ENCODE peak calls at places on chromosomes 6 and 20, in eight cellular contexts. One of them, this sample, is unnamed.

GRCh38 chr6:71336901-71337300 is 48.3 kb downstream of the OGFRL1 start:
- DNase-seq in vagina: no peak
- DNase-seq in fibroblast of pulmonary artery: no peak
- DNase-seq in fibroblast of the aortic adventitia: no peak
- DNase-seq in heart right ventricle: no peak
- DNase-seq in cardiac fibroblast: no peak
- DNase-seq in MM.1S: no peak
- DNase-seq in HepG2: no peak
- DNase-seq in this sample: no peak

GRCh38 chr6:134288538-134289203 is 29.2 kb downstream of the SGK1 start:
- DNase-seq in fibroblast of pulmonary artery: peak
- DNase-seq in heart right ventricle: no peak
- DNase-seq in vagina: no peak
- DNase-seq in fibroblast of the aortic adventitia: peak
- DNase-seq in HepG2: no peak
- DNase-seq in cardiac fibroblast: peak
- DNase-seq in MM.1S: no peak
- DNase-seq in this sample: no peak

GRCh38 chr6:56808871-56809359 is 146.0 kb upstream of the BEND6 start:
- DNase-seq in MM.1S: peak
- DNase-seq in heart right ventricle: no peak
- DNase-seq in fibroblast of the aortic adventitia: peak
- DNase-seq in vagina: no peak
- DNase-seq in cardiac fibroblast: peak
- DNase-seq in fibroblast of pulmonary artery: no peak
- DNase-seq in HepG2: no peak
- DNase-seq in this sample: no peak

GRCh38 chr20:38073307-38074010 is 39.9 kb downstream of the RPRD1B start:
- DNase-seq in MM.1S: peak
- DNase-seq in fibroblast of the aortic adventitia: peak
- DNase-seq in fibroblast of pulmonary artery: peak
- DNase-seq in heart right ventricle: peak
- DNase-seq in vagina: no peak
- DNase-seq in cardiac fibroblast: peak
- DNase-seq in HepG2: peak
- DNase-seq in this sample: peak

GRCh38 chr6:144718431-144718830 is 433.3 kb downstream of the UTRN start:
- DNase-seq in heart right ventricle: no peak
- DNase-seq in vagina: no peak
- DNase-seq in cardiac fibroblast: peak
- DNase-seq in fibroblast of the aortic adventitia: peak
- DNase-seq in HepG2: no peak
- DNase-seq in fibroblast of pulmonary artery: no peak
- DNase-seq in MM.1S: no peak
- DNase-seq in this sample: no peak

GRCh38 chr6:32843321-32843978 is 397 bp downstream of the PSMB8 start:
- DNase-seq in cardiac fibroblast: peak
- DNase-seq in fibroblast of the aortic adventitia: peak
- DNase-seq in heart right ventricle: no peak
- DNase-seq in HepG2: no peak
- DNase-seq in vagina: no peak
- DNase-seq in fibroblast of pulmonary artery: no peak
- DNase-seq in MM.1S: no peak
- DNase-seq in this sample: no peak

GRCh38 chr6:8829296-8829695 is 394.0 kb upstream of the SLC35B3 start:
- DNase-seq in fibroblast of pulmonary artery: no peak
- DNase-seq in fibroblast of the aortic adventitia: no peak
- DNase-seq in heart right ventricle: no peak
- DNase-seq in HepG2: no peak
- DNase-seq in MM.1S: no peak
- DNase-seq in cardiac fibroblast: no peak
- DNase-seq in vagina: no peak
- DNase-seq in this sample: no peak

GRCh38 chr20:57350086-57350710 is 857 bp upstream of the RAE1 start:
- DNase-seq in heart right ventricle: no peak
- DNase-seq in fibroblast of pulmonary artery: no peak
- DNase-seq in MM.1S: no peak
- DNase-seq in HepG2: no peak
- DNase-seq in fibroblast of the aortic adventitia: peak
- DNase-seq in vagina: no peak
- DNase-seq in cardiac fibroblast: no peak
- DNase-seq in this sample: no peak

GRCh38 chr6:71403422-71404134 is 115.0 kb downstream of the OGFRL1 start:
- DNase-seq in fibroblast of the aortic adventitia: no peak
- DNase-seq in cardiac fibroblast: peak
- DNase-seq in MM.1S: no peak
- DNase-seq in HepG2: no peak
- DNase-seq in heart right ventricle: no peak
- DNase-seq in vagina: no peak
- DNase-seq in fibroblast of pulmonary artery: peak
- DNase-seq in this sample: no peak

GRCh38 chr20:50312682-50313187 is 122.1 kb downstream of the CEBPB start:
- DNase-seq in heart right ventricle: peak
- DNase-seq in cardiac fibroblast: peak
- DNase-seq in MM.1S: no peak
- DNase-seq in fibroblast of pulmonary artery: peak
- DNase-seq in vagina: no peak
- DNase-seq in fibroblast of the aortic adventitia: peak
- DNase-seq in HepG2: no peak
- DNase-seq in this sample: peak

GRCh38 chr20:58143531-58143930 is 84.9 kb downstream of the ANKRD60 start:
- DNase-seq in fibroblast of the aortic adventitia: no peak
- DNase-seq in vagina: no peak
- DNase-seq in fibroblast of pulmonary artery: no peak
- DNase-seq in HepG2: no peak
- DNase-seq in MM.1S: no peak
- DNase-seq in heart right ventricle: no peak
- DNase-seq in cardiac fibroblast: no peak
- DNase-seq in this sample: no peak

GRCh38 chr20:24469116-24470030 is at the start of gene SYNDIG1:
- DNase-seq in HepG2: no peak
- DNase-seq in vagina: no peak
- DNase-seq in fibroblast of pulmonary artery: no peak
- DNase-seq in MM.1S: peak
- DNase-seq in heart right ventricle: peak
- DNase-seq in cardiac fibroblast: no peak
- DNase-seq in fibroblast of the aortic adventitia: peak
- DNase-seq in this sample: no peak
- H3K4me3 ChIP-seq in HepG2: no peak
- H3K4me3 ChIP-seq in vagina: peak
- H3K4me3 ChIP-seq in fibroblast of pulmonary artery: no peak
- H3K4me3 ChIP-seq in MM.1S: peak
- H3K4me3 ChIP-seq in heart right ventricle: peak
- H3K4me3 ChIP-seq in cardiac fibroblast: peak
- H3K4me3 ChIP-seq in fibroblast of the aortic adventitia: peak
- H3K4me3 ChIP-seq in this sample: peak

GRCh38 chr6:44300424-44300823 is 12.7 kb downstream of the AARS2 start:
- DNase-seq in HepG2: no peak
- DNase-seq in cardiac fibroblast: no peak
- DNase-seq in MM.1S: no peak
- DNase-seq in fibroblast of pulmonary artery: no peak
- DNase-seq in vagina: no peak
- DNase-seq in heart right ventricle: no peak
- DNase-seq in fibroblast of the aortic adventitia: no peak
- DNase-seq in this sample: no peak

GRCh38 chr6:44294832-44295791 is 18.0 kb downstream of the AARS2 start:
- DNase-seq in vagina: no peak
- DNase-seq in HepG2: no peak
- DNase-seq in fibroblast of the aortic adventitia: no peak
- DNase-seq in cardiac fibroblast: no peak
- DNase-seq in heart right ventricle: no peak
- DNase-seq in MM.1S: no peak
- DNase-seq in fibroblast of pulmonary artery: no peak
- DNase-seq in this sample: peak

GRCh38 chr6:44298864-44299263 is 14.3 kb downstream of the AARS2 start:
- DNase-seq in fibroblast of pulmonary artery: no peak
- DNase-seq in MM.1S: no peak
- DNase-seq in cardiac fibroblast: no peak
- DNase-seq in vagina: no peak
- DNase-seq in heart right ventricle: no peak
- DNase-seq in fibroblast of the aortic adventitia: no peak
- DNase-seq in HepG2: no peak
- DNase-seq in this sample: no peak

GRCh38 chr6:44298055-44298803 is 14.9 kb downstream of the AARS2 start:
- DNase-seq in fibroblast of pulmonary artery: no peak
- DNase-seq in vagina: no peak
- DNase-seq in fibroblast of the aortic adventitia: no peak
- DNase-seq in MM.1S: no peak
- DNase-seq in heart right ventricle: no peak
- DNase-seq in cardiac fibroblast: no peak
- DNase-seq in HepG2: no peak
- DNase-seq in this sample: no peak

GRCh38 chr6:44297063-44298038 is 15.8 kb downstream of the AARS2 start:
- DNase-seq in MM.1S: no peak
- DNase-seq in fibroblast of the aortic adventitia: peak
- DNase-seq in heart right ventricle: no peak
- DNase-seq in HepG2: no peak
- DNase-seq in cardiac fibroblast: peak
- DNase-seq in vagina: no peak
- DNase-seq in fibroblast of pulmonary artery: peak
- DNase-seq in this sample: no peak
- H3K4me3 ChIP-seq in MM.1S: no peak
- H3K4me3 ChIP-seq in fibroblast of the aortic adventitia: peak
- H3K4me3 ChIP-seq in heart right ventricle: peak
- H3K4me3 ChIP-seq in HepG2: no peak
- H3K4me3 ChIP-seq in cardiac fibroblast: peak
- H3K4me3 ChIP-seq in vagina: peak
- H3K4me3 ChIP-seq in fibroblast of pulmonary artery: peak
- H3K4me3 ChIP-seq in this sample: peak

DNA sequence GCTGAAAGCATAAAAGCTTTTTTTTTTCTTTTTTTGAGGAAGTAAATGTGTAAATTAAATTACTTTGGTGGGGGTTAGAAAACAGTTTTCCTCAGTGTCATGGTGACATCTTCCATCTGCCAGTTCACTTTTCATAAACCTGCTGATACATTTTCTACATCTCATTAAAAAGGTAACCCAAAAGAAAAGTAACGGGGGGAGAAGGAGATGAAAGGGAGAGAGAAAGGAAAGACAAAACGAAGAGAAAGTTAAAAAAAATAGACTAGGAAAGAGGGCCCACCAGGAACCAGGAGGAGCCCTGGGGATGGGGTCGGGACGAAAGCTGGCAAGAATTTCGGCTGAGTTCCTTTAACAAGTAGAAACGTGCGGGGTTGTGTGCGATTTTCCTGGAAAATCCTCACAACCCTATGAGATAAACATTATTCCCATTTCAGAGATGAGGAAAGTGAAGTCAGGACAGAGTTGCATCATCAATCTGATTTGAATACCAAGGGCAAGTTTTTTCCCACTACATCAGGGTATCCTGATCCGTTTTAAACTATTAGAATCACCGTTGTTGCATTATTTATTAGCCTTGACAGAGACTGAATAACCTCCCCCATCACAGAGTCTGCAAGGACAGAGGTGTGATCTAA is 53.4 kb upstream of the TPD52L1 start:
- DNase-seq in fibroblast of pulmonary artery: no peak
- DNase-seq in heart right ventricle: no peak
- DNase-seq in fibroblast of the aortic adventitia: no peak
- DNase-seq in MM.1S: no peak
- DNase-seq in HepG2: no peak
- DNase-seq in cardiac fibroblast: no peak
- DNase-seq in vagina: no peak
- DNase-seq in this sample: no peak
- H3K4me3 ChIP-seq in fibroblast of pulmonary artery: peak
- H3K4me3 ChIP-seq in heart right ventricle: peak
- H3K4me3 ChIP-seq in fibroblast of the aortic adventitia: peak
- H3K4me3 ChIP-seq in MM.1S: peak
- H3K4me3 ChIP-seq in HepG2: no peak
- H3K4me3 ChIP-seq in cardiac fibroblast: peak
- H3K4me3 ChIP-seq in vagina: peak
- H3K4me3 ChIP-seq in this sample: peak

DNA sequence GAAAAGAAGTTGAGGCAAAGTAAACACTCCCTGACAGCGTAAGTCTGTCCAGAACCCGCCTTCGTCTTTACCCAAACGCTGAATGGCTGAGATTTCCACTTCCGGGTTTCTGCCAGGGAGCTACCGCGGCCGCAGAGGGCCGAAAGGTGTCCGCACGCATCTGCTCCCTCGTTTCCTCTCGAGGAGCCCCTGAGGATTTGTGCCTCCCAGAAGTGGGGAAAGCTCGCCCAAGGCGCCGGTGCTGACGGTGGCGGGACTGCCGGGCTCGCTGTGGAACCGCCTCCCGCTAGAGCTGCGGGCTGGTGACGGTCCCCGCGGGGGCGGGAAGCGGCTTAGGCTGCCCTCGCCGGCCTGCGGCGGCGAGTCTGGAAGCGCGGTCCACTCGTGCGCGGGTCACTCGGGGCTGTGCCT is 1760.2 kb upstream of the DEFB115 start:
- DNase-seq in vagina: no peak
- DNase-seq in fibroblast of the aortic adventitia: peak
- DNase-seq in cardiac fibroblast: peak
- DNase-seq in heart right ventricle: peak
- DNase-seq in HepG2: peak
- DNase-seq in fibroblast of pulmonary artery: peak
- DNase-seq in MM.1S: peak
- DNase-seq in this sample: no peak
- H3K4me3 ChIP-seq in vagina: no peak
- H3K4me3 ChIP-seq in fibroblast of the aortic adventitia: no peak
- H3K4me3 ChIP-seq in cardiac fibroblast: no peak
- H3K4me3 ChIP-seq in heart right ventricle: peak
- H3K4me3 ChIP-seq in HepG2: no peak
- H3K4me3 ChIP-seq in fibroblast of pulmonary artery: no peak
- H3K4me3 ChIP-seq in MM.1S: peak
- H3K4me3 ChIP-seq in this sample: no peak

GRCh38 chr20:3047486-3048419 is 1.9 kb downstream of the MRPS26 start:
- DNase-seq in fibroblast of pulmonary artery: no peak
- DNase-seq in MM.1S: no peak
- DNase-seq in cardiac fibroblast: no peak
- DNase-seq in heart right ventricle: no peak
- DNase-seq in HepG2: no peak
- DNase-seq in vagina: no peak
- DNase-seq in fibroblast of the aortic adventitia: no peak
- DNase-seq in this sample: no peak
- H3K4me3 ChIP-seq in fibroblast of pulmonary artery: no peak
- H3K4me3 ChIP-seq in MM.1S: no peak
- H3K4me3 ChIP-seq in cardiac fibroblast: no peak
- H3K4me3 ChIP-seq in heart right ventricle: peak
- H3K4me3 ChIP-seq in HepG2: no peak
- H3K4me3 ChIP-seq in vagina: no peak
- H3K4me3 ChIP-seq in fibroblast of the aortic adventitia: peak
- H3K4me3 ChIP-seq in this sample: peak

This sample was measured in coronary artery.